ENCODE peak calls at places on chromosomes 5 and 9, in nine cellular contexts. One of them, this sample, is unnamed.

GRCh38 chr5:170623576-170624181 is 119.9 kb downstream of the KCNIP1 start:
- DNase-seq in adipocyte: peak; percentile 37
- DNase-seq in H9: peak; percentile 84
- DNase-seq in GM23248: peak; percentile 69
- DNase-seq in Peyer's patch: no peak
- DNase-seq in hepatocyte: peak; percentile 81
- DNase-seq in cardiac muscle cell: peak; percentile 83
- DNase-seq in heart left ventricle: no peak
- DNase-seq in left ventricle myocardium inferior: no peak
- DNase-seq in this sample: no peak

GRCh38 chr5:96335873-96336272 is 97.2 kb downstream of the PCSK1 start:
- DNase-seq in adipocyte: peak; percentile 35
- DNase-seq in H9: no peak
- DNase-seq in GM23248: peak; percentile 31
- DNase-seq in Peyer's patch: no peak
- DNase-seq in hepatocyte: no peak
- DNase-seq in cardiac muscle cell: no peak
- DNase-seq in heart left ventricle: no peak
- DNase-seq in left ventricle myocardium inferior: no peak
- DNase-seq in this sample: no peak

GRCh38 chr5:108548684-108549596 is 167.0 kb upstream of the FBXL17 start:
- DNase-seq in adipocyte: no peak
- DNase-seq in H9: no peak
- DNase-seq in GM23248: no peak
- DNase-seq in Peyer's patch: no peak
- DNase-seq in hepatocyte: no peak
- DNase-seq in cardiac muscle cell: no peak
- DNase-seq in heart left ventricle: no peak
- DNase-seq in left ventricle myocardium inferior: no peak
- DNase-seq in this sample: no peak

GRCh38 chr5:138603521-138603920 is 28.3 kb upstream of the HSPA9 start:
- DNase-seq in adipocyte: peak; percentile 57
- DNase-seq in H9: no peak
- DNase-seq in GM23248: no peak
- DNase-seq in Peyer's patch: no peak
- DNase-seq in hepatocyte: peak; percentile 39
- DNase-seq in cardiac muscle cell: peak; percentile 53
- DNase-seq in heart left ventricle: no peak
- DNase-seq in left ventricle myocardium inferior: no peak
- DNase-seq in this sample: no peak

GRCh38 chr9:79551999-79552398 is 19.8 kb upstream of the TLE4 start:
- DNase-seq in adipocyte: no peak
- DNase-seq in H9: no peak
- DNase-seq in GM23248: no peak
- DNase-seq in Peyer's patch: no peak
- DNase-seq in hepatocyte: no peak
- DNase-seq in cardiac muscle cell: no peak
- DNase-seq in heart left ventricle: no peak
- DNase-seq in left ventricle myocardium inferior: no peak
- DNase-seq in this sample: no peak

GRCh38 chr5:92909545-92909962 is 671.5 kb downstream of the NR2F1-AS1 start:
- DNase-seq in adipocyte: peak; percentile 22
- DNase-seq in H9: peak; percentile 60
- DNase-seq in GM23248: peak; percentile 18
- DNase-seq in Peyer's patch: no peak
- DNase-seq in hepatocyte: peak; percentile 44
- DNase-seq in cardiac muscle cell: peak; percentile 57
- DNase-seq in heart left ventricle: no peak
- DNase-seq in left ventricle myocardium inferior: no peak
- DNase-seq in this sample: no peak

GRCh38 chr5:72171667-72172066 is 64.4 kb downstream of the MAP1B start:
- DNase-seq in adipocyte: no peak
- DNase-seq in H9: no peak
- DNase-seq in GM23248: peak; percentile 31
- DNase-seq in Peyer's patch: no peak
- DNase-seq in hepatocyte: no peak
- DNase-seq in cardiac muscle cell: no peak
- DNase-seq in heart left ventricle: no peak
- DNase-seq in left ventricle myocardium inferior: peak; percentile 37
- DNase-seq in this sample: no peak

GRCh38 chr5:176810084-176810597 is at the start of gene UNC5A:
- DNase-seq in adipocyte: peak; percentile 48
- DNase-seq in H9: peak; percentile 74
- DNase-seq in GM23248: no peak
- DNase-seq in Peyer's patch: no peak
- DNase-seq in hepatocyte: peak; percentile 55
- DNase-seq in cardiac muscle cell: peak; percentile 59
- DNase-seq in heart left ventricle: no peak
- DNase-seq in left ventricle myocardium inferior: peak; percentile 24
- DNase-seq in this sample: no peak

GRCh38 chr5:3305432-3305831 is 290.2 kb upstream of the IRX1 start:
- DNase-seq in adipocyte: no peak
- DNase-seq in H9: no peak
- DNase-seq in GM23248: no peak
- DNase-seq in Peyer's patch: no peak
- DNase-seq in hepatocyte: no peak
- DNase-seq in cardiac muscle cell: no peak
- DNase-seq in heart left ventricle: no peak
- DNase-seq in left ventricle myocardium inferior: no peak
- DNase-seq in this sample: no peak

GRCh38 chr5:3304346-3304745 is 291.3 kb upstream of the IRX1 start:
- DNase-seq in adipocyte: no peak
- DNase-seq in H9: no peak
- DNase-seq in GM23248: no peak
- DNase-seq in Peyer's patch: no peak
- DNase-seq in hepatocyte: no peak
- DNase-seq in cardiac muscle cell: no peak
- DNase-seq in heart left ventricle: no peak
- DNase-seq in left ventricle myocardium inferior: no peak
- DNase-seq in this sample: no peak

GRCh38 chr5:3302228-3302627 is 293.4 kb upstream of the IRX1 start:
- DNase-seq in adipocyte: no peak
- DNase-seq in H9: no peak
- DNase-seq in GM23248: no peak
- DNase-seq in Peyer's patch: no peak
- DNase-seq in hepatocyte: no peak
- DNase-seq in cardiac muscle cell: no peak
- DNase-seq in heart left ventricle: no peak
- DNase-seq in left ventricle myocardium inferior: no peak
- DNase-seq in this sample: no peak

GRCh38 chr5:3301316-3301715 is 294.3 kb upstream of the IRX1 start:
- DNase-seq in adipocyte: no peak
- DNase-seq in H9: no peak
- DNase-seq in GM23248: no peak
- DNase-seq in Peyer's patch: no peak
- DNase-seq in hepatocyte: no peak
- DNase-seq in cardiac muscle cell: no peak
- DNase-seq in heart left ventricle: no peak
- DNase-seq in left ventricle myocardium inferior: no peak
- DNase-seq in this sample: no peak

GRCh38 chr5:3303777-3304176 is 291.9 kb upstream of the IRX1 start:
- DNase-seq in adipocyte: no peak
- DNase-seq in H9: no peak
- DNase-seq in GM23248: peak; percentile 57
- DNase-seq in Peyer's patch: no peak
- DNase-seq in hepatocyte: no peak
- DNase-seq in cardiac muscle cell: peak; percentile 4
- DNase-seq in heart left ventricle: no peak
- DNase-seq in left ventricle myocardium inferior: no peak
- DNase-seq in this sample: no peak
- H3K9me3 ChIP-seq in adipocyte: no peaks in the 10 kb centered on the region
- H3K9me3 ChIP-seq in H9: no peaks in the 10 kb centered on the region
- H3K9me3 ChIP-seq in GM23248: no peaks in the 10 kb centered on the region
- H3K9me3 ChIP-seq in Peyer's patch: no peaks in the 10 kb centered on the region
- H3K9me3 ChIP-seq in hepatocyte: no peaks in the 10 kb centered on the region
- H3K9me3 ChIP-seq in cardiac muscle cell: no peaks in the 10 kb centered on the region
- H3K9me3 ChIP-seq in heart left ventricle: no peaks in the 10 kb centered on the region
- H3K9me3 ChIP-seq in left ventricle myocardium inferior: no peaks in the 10 kb centered on the region
- H3K9me3 ChIP-seq in this sample: no peaks in the 10 kb centered on the region

DNA sequence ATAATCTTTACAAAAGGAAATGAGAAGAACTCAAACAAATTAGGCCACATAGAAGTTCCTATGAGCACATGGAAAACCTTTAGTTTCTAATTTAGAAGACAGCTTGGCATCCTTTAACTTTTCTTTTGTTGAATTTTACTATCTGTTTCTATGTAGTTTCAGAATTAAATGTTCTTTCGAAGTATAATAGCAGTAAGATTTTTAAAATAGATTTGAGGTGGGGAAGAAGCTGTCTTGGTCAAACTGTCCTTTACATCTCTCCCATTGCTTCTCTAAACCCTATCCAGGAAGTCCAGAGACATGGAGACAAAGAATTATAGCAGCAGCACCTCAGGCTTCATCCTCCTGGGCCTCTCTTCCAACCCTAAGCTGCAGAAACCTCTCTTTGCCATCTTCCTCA is at the start of gene OR1L4:
- DNase-seq in adipocyte: no peak
- DNase-seq in H9: no peak
- DNase-seq in GM23248: no peak
- DNase-seq in Peyer's patch: no peak
- DNase-seq in hepatocyte: no peak
- DNase-seq in cardiac muscle cell: no peak
- DNase-seq in heart left ventricle: no peak
- DNase-seq in left ventricle myocardium inferior: no peak
- DNase-seq in this sample: no peak
- H3K9me3 ChIP-seq in adipocyte: peaks cover 80% of the 10 kb centered on the region
- H3K9me3 ChIP-seq in H9: peaks cover 61% of the 10 kb centered on the region
- H3K9me3 ChIP-seq in GM23248: peaks cover 7% of the 10 kb centered on the region
- H3K9me3 ChIP-seq in Peyer's patch: no peaks in the 10 kb centered on the region
- H3K9me3 ChIP-seq in hepatocyte: no peaks in the 10 kb centered on the region
- H3K9me3 ChIP-seq in cardiac muscle cell: no peaks in the 10 kb centered on the region
- H3K9me3 ChIP-seq in heart left ventricle: peaks cover 54% of the 10 kb centered on the region
- H3K9me3 ChIP-seq in left ventricle myocardium inferior: peaks cover 98% of the 10 kb centered on the region
- H3K9me3 ChIP-seq in this sample: peaks cover 11% of the 10 kb centered on the region

GRCh38 chr5:54310433-54311177 is at the start of gene ARL15:
- DNase-seq in adipocyte: peak; percentile 99
- DNase-seq in H9: peak; percentile 97
- DNase-seq in GM23248: peak; percentile 99
- DNase-seq in Peyer's patch: peak; percentile 99
- DNase-seq in hepatocyte: peak; percentile 98
- DNase-seq in cardiac muscle cell: peak; percentile 99
- DNase-seq in heart left ventricle: peak; percentile 99
- DNase-seq in left ventricle myocardium inferior: peak; percentile 99
- DNase-seq in this sample: peak; percentile 99

GRCh38 chr5:54312499-54312898 is 2.1 kb upstream of the ARL15 start:
- DNase-seq in adipocyte: no peak
- DNase-seq in H9: no peak
- DNase-seq in GM23248: no peak
- DNase-seq in Peyer's patch: no peak
- DNase-seq in hepatocyte: no peak
- DNase-seq in cardiac muscle cell: no peak
- DNase-seq in heart left ventricle: no peak
- DNase-seq in left ventricle myocardium inferior: no peak
- DNase-seq in this sample: no peak

GRCh38 chr5:54311178-54311811 is 922 bp upstream of the ARL15 start:
- DNase-seq in adipocyte: peak; percentile 68
- DNase-seq in H9: no peak
- DNase-seq in GM23248: peak; percentile 52
- DNase-seq in Peyer's patch: no peak
- DNase-seq in hepatocyte: no peak
- DNase-seq in cardiac muscle cell: peak; percentile 41
- DNase-seq in heart left ventricle: no peak
- DNase-seq in left ventricle myocardium inferior: no peak
- DNase-seq in this sample: no peak

GRCh38 chr5:54315736-54316135 is 5.4 kb upstream of the ARL15 start:
- DNase-seq in adipocyte: no peak
- DNase-seq in H9: no peak
- DNase-seq in GM23248: no peak
- DNase-seq in Peyer's patch: no peak
- DNase-seq in hepatocyte: peak; percentile 16
- DNase-seq in cardiac muscle cell: no peak
- DNase-seq in heart left ventricle: no peak
- DNase-seq in left ventricle myocardium inferior: no peak
- DNase-seq in this sample: no peak

DNA sequence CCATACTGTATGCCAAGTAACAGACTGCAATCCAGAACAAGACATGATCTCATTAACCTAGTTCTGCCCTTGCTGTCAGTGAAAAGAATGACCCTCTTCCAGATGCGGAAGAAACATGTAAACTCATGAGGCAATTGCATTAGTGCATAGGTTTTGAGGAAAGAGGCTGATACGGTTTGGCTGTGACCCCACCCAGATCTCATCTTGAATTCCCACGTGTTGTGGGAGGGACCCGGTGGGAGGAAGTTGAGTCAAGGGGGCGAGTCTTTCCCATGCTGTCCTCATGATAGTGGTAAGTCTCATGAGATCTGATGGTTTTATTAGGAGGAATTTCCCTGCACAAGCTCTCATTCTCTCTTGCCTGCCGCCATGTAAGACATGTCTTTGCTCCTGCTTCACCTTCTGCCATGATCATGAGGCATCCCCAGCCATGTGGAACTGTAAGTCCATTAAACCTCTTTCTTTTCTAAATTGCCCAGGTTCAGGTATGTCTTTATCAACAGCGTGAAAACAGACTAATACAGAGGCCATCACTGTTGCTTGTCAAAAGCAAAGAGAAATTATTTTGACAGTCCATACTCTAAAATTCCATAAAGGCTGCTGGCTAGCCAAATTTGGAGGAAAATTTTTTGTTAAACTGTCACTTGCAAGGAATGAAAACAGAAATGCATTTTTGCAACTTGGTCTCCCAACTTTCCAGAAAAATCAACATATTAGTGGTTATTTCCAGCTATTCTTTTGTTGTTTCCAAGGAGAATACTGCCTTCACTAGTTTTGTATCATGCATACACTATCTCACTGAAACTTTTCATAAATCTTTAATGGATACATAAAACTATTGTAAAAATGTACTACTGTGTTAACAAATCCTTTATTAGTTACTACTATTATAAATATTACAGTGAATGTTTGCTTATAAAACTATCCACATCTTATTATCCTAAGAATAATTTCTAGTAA is 3.2 kb upstream of the ARL15 start:
- DNase-seq in adipocyte: no peak
- DNase-seq in H9: no peak
- DNase-seq in GM23248: no peak
- DNase-seq in Peyer's patch: no peak
- DNase-seq in hepatocyte: no peak
- DNase-seq in cardiac muscle cell: no peak
- DNase-seq in heart left ventricle: no peak
- DNase-seq in left ventricle myocardium inferior: no peak
- DNase-seq in this sample: no peak
- H3K9me3 ChIP-seq in adipocyte: no peaks in the 10 kb centered on the region
- H3K9me3 ChIP-seq in H9: no peaks in the 10 kb centered on the region
- H3K9me3 ChIP-seq in GM23248: no peaks in the 10 kb centered on the region
- H3K9me3 ChIP-seq in Peyer's patch: no peaks in the 10 kb centered on the region
- H3K9me3 ChIP-seq in hepatocyte: no peaks in the 10 kb centered on the region
- H3K9me3 ChIP-seq in cardiac muscle cell: no peaks in the 10 kb centered on the region
- H3K9me3 ChIP-seq in heart left ventricle: no peaks in the 10 kb centered on the region
- H3K9me3 ChIP-seq in left ventricle myocardium inferior: no peaks in the 10 kb centered on the region
- H3K9me3 ChIP-seq in this sample: no peaks in the 10 kb centered on the region

DNA sequence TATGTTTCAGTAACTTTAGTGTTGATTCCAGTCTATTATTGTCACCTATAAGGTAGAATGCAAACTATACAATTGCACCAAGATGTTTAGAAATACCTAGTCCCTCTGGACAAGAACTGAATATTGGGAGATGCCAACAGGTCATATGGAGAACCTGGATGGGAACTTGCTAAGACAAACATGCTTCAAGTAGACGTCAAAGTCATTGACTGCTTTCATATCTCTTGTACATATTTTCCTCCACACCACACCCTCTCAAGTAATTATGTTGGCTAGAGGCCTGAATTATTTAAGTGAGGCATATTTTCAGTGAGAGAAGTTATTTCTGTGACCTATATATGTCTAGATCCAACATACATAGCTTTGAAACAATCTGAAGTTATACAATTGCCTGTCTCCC is 453.3 kb downstream of the ELAVL2 start:
- DNase-seq in adipocyte: peak; percentile 7
- DNase-seq in H9: no peak
- DNase-seq in GM23248: no peak
- DNase-seq in Peyer's patch: no peak
- DNase-seq in hepatocyte: no peak
- DNase-seq in cardiac muscle cell: no peak
- DNase-seq in heart left ventricle: no peak
- DNase-seq in left ventricle myocardium inferior: no peak
- DNase-seq in this sample: no peak
- H3K9me3 ChIP-seq in adipocyte: no peaks in the 10 kb centered on the region
- H3K9me3 ChIP-seq in H9: no peaks in the 10 kb centered on the region
- H3K9me3 ChIP-seq in GM23248: no peaks in the 10 kb centered on the region
- H3K9me3 ChIP-seq in Peyer's patch: no peaks in the 10 kb centered on the region
- H3K9me3 ChIP-seq in hepatocyte: no peaks in the 10 kb centered on the region
- H3K9me3 ChIP-seq in cardiac muscle cell: no peaks in the 10 kb centered on the region
- H3K9me3 ChIP-seq in heart left ventricle: no peaks in the 10 kb centered on the region
- H3K9me3 ChIP-seq in left ventricle myocardium inferior: no peaks in the 10 kb centered on the region
- H3K9me3 ChIP-seq in this sample: no peaks in the 10 kb centered on the region